ENCODE peak calls at places on chromosomes 16 and 17, in eight cellular contexts. N is natural killer cell; Q is uterus; O is HFFc6; T is endodermal cell; P is psoas muscle; G is CD4-positive, alpha-beta T cell; U is fibroblast of lung. S is an unnamed sample.

GRCh38 chr16:68367034-68367433 is 56.2 kb downstream of the PRMT7 start:
- DNase-seq in O (peak), N (no peak), T (peak), U (peak), P (no peak), Q (no peak), G (peak), S (no peak)

GRCh38 chr17:78665385-78665951 is 88.3 kb upstream of the DNAH17 start:
- DNase-seq in Q (no peak), P (no peak), O (no peak), N (no peak), G (no peak), T (no peak), U (no peak), S (no peak)

GRCh38 chr17:39608142-39608541 is 422 bp upstream of the NEUROD2 start:
- DNase-seq in Q (no peak), G (no peak), O (no peak), U (no peak), N (no peak), T (peak), P (no peak), S (no peak)

GRCh38 chr16:79411805-79412204 is 188.7 kb downstream of the MAF start:
- DNase-seq in P (no peak), Q (no peak), T (no peak), N (no peak), O (no peak), U (no peak), G (no peak), S (no peak)

GRCh38 chr16:25996052-25996451 is 304.3 kb downstream of the HS3ST4 start:
- DNase-seq in N (no peak), O (no peak), T (no peak), Q (no peak), U (no peak), G (no peak), P (no peak), S (no peak)

GRCh38 chr16:82700541-82701240 is 73.9 kb downstream of the CDH13 start:
- DNase-seq in Q (no peak), O (peak), T (no peak), P (no peak), N (no peak), U (peak), G (no peak), S (no peak)

GRCh38 chr16:65548470-65548869 is 426.6 kb upstream of the CDH11 start:
- DNase-seq in G (no peak), Q (no peak), P (no peak), T (peak), N (no peak), U (no peak), O (peak), S (no peak)

GRCh38 chr16:29862383-29862883 is 593 bp downstream of the CDIPT start:
- DNase-seq in G (no peak), Q (no peak), P (no peak), T (no peak), O (no peak), N (no peak), U (no peak), S (no peak)

GRCh38 chr16:54783226-54783625 is 147.4 kb upstream of the IRX5 start:
- DNase-seq in N (no peak), P (no peak), O (no peak), U (no peak), T (no peak), G (no peak), Q (no peak), S (peak)
- TF ChIP-seq CTCF in N (no peak), P (no peak), O (no peak), U (no peak), T (no peak), G (no peak), Q (no peak), S (no peak)

DNA sequence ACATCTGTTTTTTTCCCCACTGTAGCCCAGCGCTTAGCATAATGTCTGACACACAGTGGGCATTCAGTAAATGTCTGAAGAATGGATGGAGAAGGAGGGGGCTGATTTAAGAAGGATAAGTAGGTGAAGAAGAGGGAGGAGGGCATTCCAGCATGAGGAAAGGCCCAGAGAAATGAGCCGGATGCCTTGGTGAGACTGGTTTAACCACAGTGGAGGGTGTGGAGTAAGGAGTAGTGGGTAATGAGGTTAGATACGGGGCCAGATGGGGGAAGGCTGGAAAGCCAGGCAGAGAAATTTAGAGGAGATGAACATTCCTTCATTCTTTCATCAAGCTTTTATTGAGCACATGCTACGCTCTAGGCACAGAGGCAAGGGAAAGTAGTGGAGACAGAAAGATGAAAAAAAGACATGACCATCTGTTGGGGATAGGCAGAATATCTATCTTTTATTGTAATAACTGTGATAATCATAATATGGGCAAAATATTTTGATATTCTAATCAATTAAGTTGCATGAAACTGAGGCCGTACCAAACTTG is 43.7 kb upstream of the NFAT5 start:
- DNase-seq in U (no peak), G (no peak), Q (no peak), N (no peak), P (no peak), O (no peak), T (no peak), S (no peak)
- TF ChIP-seq CTCF in U (no peak), G (no peak), Q (no peak), N (no peak), P (no peak), O (no peak), T (no peak), S (no peak)

DNA sequence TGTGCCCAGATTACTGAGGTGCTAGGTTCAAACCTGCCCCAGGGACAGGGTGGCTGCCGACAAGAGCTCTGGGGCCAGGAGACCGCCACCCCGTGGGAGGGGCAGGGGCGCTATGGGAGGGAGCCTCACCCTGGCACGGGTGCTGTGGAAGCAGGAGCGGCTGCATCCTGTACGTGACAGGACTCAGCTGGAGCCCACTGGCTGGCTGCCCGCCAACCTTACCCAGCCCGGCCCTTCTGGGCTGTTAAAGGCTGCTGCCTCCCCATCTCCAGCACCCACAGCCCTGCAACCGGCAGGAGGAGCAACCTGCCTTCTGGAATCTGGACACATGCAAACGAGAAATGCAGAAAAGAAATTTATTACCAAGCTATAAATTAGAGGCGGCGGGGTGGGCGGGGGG is 11.2 kb downstream of the PAM16 start:
- DNase-seq in G (no peak), Q (peak), O (no peak), N (no peak), T (no peak), P (no peak), U (peak), S (peak)
- TF ChIP-seq CTCF in G (no peak), Q (no peak), O (peak), N (no peak), T (no peak), P (no peak), U (peak), S (peak)

DNA sequence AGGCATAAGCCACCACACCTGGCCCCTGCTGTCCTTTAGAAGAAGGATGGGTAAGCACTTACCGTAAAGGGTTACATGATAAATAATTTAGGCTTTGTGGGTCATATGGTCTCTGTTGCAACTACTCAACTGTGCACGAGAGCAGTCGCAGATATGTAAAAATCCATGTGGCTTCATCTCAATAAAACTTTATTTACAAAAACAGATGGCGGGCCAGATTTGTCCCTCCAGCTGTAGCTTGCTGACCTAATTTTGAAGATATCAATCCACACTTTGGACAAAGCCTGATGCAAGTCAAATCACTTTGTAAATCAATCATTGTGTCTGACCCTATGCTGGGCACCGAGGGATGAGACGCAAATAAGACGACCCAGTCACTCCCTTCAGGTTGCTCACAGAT is 12.1 kb downstream of the TEKT5 start:
- DNase-seq in Q (no peak), P (no peak), U (no peak), G (no peak), N (no peak), T (no peak), O (no peak), S (no peak)
- TF ChIP-seq CTCF in Q (no peak), P (no peak), U (no peak), G (no peak), N (no peak), T (no peak), O (no peak), S (no peak)

GRCh38 chr17:17119533-17119932 is 77.3 kb downstream of the MPRIP start:
- DNase-seq in T (no peak), N (peak), G (peak), Q (no peak), P (peak), O (peak), U (peak), S (no peak)

GRCh38 chr17:17120294-17120693 is 78.0 kb downstream of the MPRIP start:
- DNase-seq in T (no peak), N (no peak), G (no peak), U (no peak), P (peak), Q (no peak), O (no peak), S (no peak)

GRCh38 chr17:17120716-17121115 is 78.5 kb downstream of the MPRIP start:
- DNase-seq in T (no peak), N (no peak), P (peak), U (peak), G (no peak), Q (no peak), O (no peak), S (no peak)

GRCh38 chr17:17122781-17123483 is 80.7 kb downstream of the MPRIP start:
- DNase-seq in G (no peak), Q (no peak), T (no peak), P (peak), N (no peak), U (no peak), O (no peak), S (no peak)

GRCh38 chr17:17121162-17121561 is 78.9 kb downstream of the MPRIP start:
- DNase-seq in U (no peak), N (no peak), T (no peak), Q (no peak), P (no peak), O (no peak), G (no peak), S (no peak)
- TF ChIP-seq CTCF in U (no peak), N (no peak), T (no peak), Q (no peak), P (no peak), O (peak), G (no peak), S (no peak)

GRCh38 chr17:75059369-75060345 is 12.6 kb downstream of the KCTD2 start:
- DNase-seq in G (no peak), Q (peak), U (peak), P (no peak), N (no peak), T (no peak), O (peak), S (no peak)
- TF ChIP-seq CTCF in G (peak), Q (peak), U (peak), P (peak), N (no peak), T (peak), O (peak), S (peak)

GRCh38 chr16:84207869-84208268 is 16.9 kb downstream of the ADAD2 start:
- DNase-seq in O (no peak), P (no peak), U (no peak), T (peak), Q (no peak), N (no peak), G (no peak), S (no peak)

GRCh38 chr16:84212631-84213030 is 21.7 kb downstream of the ADAD2 start:
- DNase-seq in Q (no peak), U (no peak), T (no peak), N (no peak), P (no peak), G (no peak), O (no peak), S (no peak)

GRCh38 chr16:84207266-84207665 is 16.3 kb downstream of the ADAD2 start:
- DNase-seq in P (no peak), O (no peak), N (no peak), G (no peak), U (no peak), Q (no peak), T (no peak), S (no peak)

GRCh38 chr16:84212154-84212553 is 21.2 kb downstream of the ADAD2 start:
- DNase-seq in Q (no peak), N (no peak), G (no peak), T (no peak), P (no peak), U (no peak), O (no peak), S (no peak)

GRCh38 chr16:84209989-84210388 is 19.0 kb downstream of the ADAD2 start:
- DNase-seq in T (no peak), N (no peak), P (no peak), O (no peak), G (no peak), Q (no peak), U (no peak), S (no peak)
- TF ChIP-seq CTCF in T (peak), N (no peak), P (no peak), O (peak), G (no peak), Q (no peak), U (no peak), S (no peak)

GRCh38 chr17:20944014-20944905 is 98.6 kb downstream of the USP22 start:
- DNase-seq in N (no peak), O (no peak), G (no peak), P (no peak), U (no peak), Q (no peak), T (peak), S (no peak)
- TF ChIP-seq CTCF in N (no peak), O (peak), G (no peak), P (peak), U (no peak), Q (no peak), T (peak), S (peak)

DNA sequence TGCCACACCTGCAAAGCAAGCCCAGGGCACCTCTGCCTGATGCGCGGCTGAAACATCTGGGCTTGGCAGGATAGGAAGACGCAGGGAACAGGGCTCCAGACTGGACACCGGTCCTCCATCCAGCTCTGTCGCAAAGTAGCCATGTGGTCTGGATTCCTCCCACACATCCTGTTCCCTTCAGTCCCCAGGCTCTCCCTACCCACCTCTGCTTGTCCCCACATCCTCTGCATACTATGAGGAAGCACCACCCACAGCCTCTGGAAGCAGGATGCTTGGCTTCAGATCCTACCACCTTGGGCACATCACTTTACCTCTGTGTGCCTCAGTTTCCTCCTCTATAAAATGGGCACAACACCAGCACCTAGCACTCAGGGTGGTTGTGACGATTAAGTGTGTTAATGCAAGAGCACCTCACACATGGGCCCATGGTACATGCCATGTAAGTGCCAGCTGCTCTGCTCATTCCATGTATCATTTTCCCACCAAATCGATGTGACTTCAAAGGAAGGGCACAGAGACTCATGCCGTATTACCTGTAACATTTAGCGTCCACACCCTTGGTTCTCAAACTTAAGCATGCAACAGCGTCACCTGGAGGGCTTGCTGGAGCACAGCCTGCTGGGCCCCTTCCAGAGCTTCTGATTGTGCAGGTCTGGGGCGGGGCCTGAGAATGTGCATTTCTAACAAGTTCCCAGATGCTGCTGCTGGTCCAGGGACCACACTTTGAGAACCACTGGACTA is 138.6 kb upstream of the SDK2 start:
- DNase-seq in N (no peak), U (no peak), O (no peak), Q (no peak), T (peak), G (peak), P (no peak), S (no peak)
- TF ChIP-seq CTCF in N (no peak), U (no peak), O (no peak), Q (no peak), T (peak), G (no peak), P (no peak), S (no peak)

DNA sequence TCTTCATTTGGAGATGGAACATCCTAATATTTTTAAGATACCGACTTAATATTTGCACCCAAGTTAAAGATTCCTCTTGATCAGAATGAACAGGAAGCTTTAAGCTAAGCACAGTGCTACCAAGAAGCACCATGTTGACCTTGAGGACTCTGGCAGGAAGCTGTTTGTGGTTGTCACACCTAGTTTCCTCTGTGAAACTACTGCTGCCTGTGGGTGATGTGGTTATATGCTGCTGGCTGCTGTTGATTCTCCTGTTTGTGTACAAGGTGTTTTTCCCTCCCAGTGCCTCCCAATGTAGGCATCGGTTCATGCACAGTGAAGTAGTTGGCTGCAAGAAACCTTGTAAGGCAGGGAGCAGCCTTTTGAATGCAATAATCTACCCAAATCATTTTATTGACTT is 23.4 kb downstream of the RBL2 start:
- DNase-seq in T (no peak), O (no peak), N (peak), G (peak), Q (no peak), P (no peak), U (no peak), S (no peak)
- TF ChIP-seq CTCF in T (no peak), O (no peak), N (no peak), G (no peak), Q (no peak), P (no peak), U (no peak), S (no peak)

S was measured in osteocyte.